ENCODE peak calls at places on chromosome 17, in seven cellular contexts. P is H1, T is HepG2, S is IMR-90, Q is K562, G is SK-N-SH, W is GM12878. Z is an unnamed sample.

GRCh38 chr17:67276075-67276474 is 31.1 kb upstream of the HELZ start:
- DNase-seq in P (peak; percentile 39), W (no peak), T (peak; percentile 51), Q (no peak), S (no peak), G (no peak), Z (no peak)

GRCh38 chr17:72386619-72387237 is 265.9 kb downstream of the SOX9 start:
- DNase-seq in G (no peak), T (peak; percentile 97), P (no peak), S (no peak), W (no peak), Q (no peak), Z (no peak)

GRCh38 chr17:72244494-72244893 is 123.7 kb downstream of the SOX9 start:
- DNase-seq in P (no peak), W (no peak), T (no peak), G (no peak), S (peak; percentile 34), Q (no peak), Z (no peak)

GRCh38 chr17:73356561-73357170 is 44.9 kb upstream of the CDC42EP4 start:
- DNase-seq in P (no peak), Q (no peak), S (no peak), G (peak; percentile 80), T (no peak), W (no peak), Z (no peak)

GRCh38 chr17:60864674-60865080 is 187.0 kb downstream of the BCAS3 start:
- DNase-seq in S (no peak), Q (no peak), G (no peak), T (no peak), W (no peak), P (no peak), Z (no peak)

GRCh38 chr17:40461774-40462342 is 18.6 kb downstream of the IGFBP4 start:
- DNase-seq in S (no peak), G (peak; percentile 74), T (no peak), P (no peak), Q (no peak), W (no peak), Z (no peak)

GRCh38 chr17:43758086-43758485 is 505 bp downstream of the SOST start:
- DNase-seq in S (no peak), Q (no peak), T (no peak), G (no peak), P (no peak), W (no peak), Z (no peak)

GRCh38 chr17:50837980-50838954 is 2.9 kb downstream of the WFIKKN2 start:
- DNase-seq in T (no peak), P (no peak), G (no peak), W (no peak), S (no peak), Q (no peak), Z (no peak)

GRCh38 chr17:68515238-68515637 is 3.0 kb downstream of the PRKAR1A start:
- DNase-seq in W (no peak), Q (no peak), G (no peak), S (no peak), T (no peak), P (no peak), Z (no peak)

GRCh38 chr17:75850928-75851692 is 4.0 kb downstream of the WBP2 start:
- DNase-seq in Q (no peak), G (no peak), P (no peak), T (no peak), S (no peak), W (no peak), Z (no peak)

GRCh38 chr17:57264776-57265175 is 8.5 kb downstream of the MSI2 start:
- DNase-seq in S (no peak), Q (no peak), T (no peak), P (no peak), W (no peak), G (no peak), Z (no peak)

GRCh38 chr17:68424861-68425260 is 32.4 kb downstream of the WIPI1 start:
- DNase-seq in W (no peak), P (no peak), S (no peak), Q (no peak), T (no peak), G (no peak), Z (no peak)

GRCh38 chr17:62870581-62870964 is 62.5 kb upstream of the MARCHF10 start:
- DNase-seq in Q (no peak), T (no peak), G (peak; percentile 47), S (no peak), P (no peak), W (no peak), Z (no peak)

GRCh38 chr17:49022391-49022941 is 25.3 kb downstream of the IGF2BP1 start:
- DNase-seq in Q (peak; percentile 48), S (peak; percentile 49), W (no peak), P (peak; percentile 92), T (peak; percentile 76), G (no peak), Z (peak; percentile 53)

GRCh38 chr17:32335647-32336046 is 6.3 kb downstream of the C17orf75 start:
- DNase-seq in T (no peak), W (no peak), S (peak; percentile 58), Q (no peak), G (no peak), P (no peak), Z (no peak)

GRCh38 chr17:45757431-45758218 is 26.5 kb upstream of the CRHR1 start:
- DNase-seq in P (no peak), T (no peak), G (no peak), W (no peak), S (no peak), Q (no peak), Z (no peak)

GRCh38 chr17:28173071-28173561 is 130.6 kb downstream of the NLK start:
- DNase-seq in Q (peak; percentile 65), P (no peak), G (no peak), T (no peak), S (no peak), W (no peak), Z (no peak)

GRCh38 chr17:7355053-7355452 is at the start of gene TMEM95:
- DNase-seq in Q (no peak), P (no peak), G (no peak), S (no peak), T (no peak), W (no peak), Z (no peak)

GRCh38 chr17:10226930-10227695 is 28.7 kb upstream of the GAS7 start:
- DNase-seq in T (peak; percentile 16), W (no peak), G (peak; percentile 65), S (peak; percentile 22), Q (peak; percentile 76), P (peak; percentile 46), Z (peak; percentile 55)

GRCh38 chr17:52128721-52129120 is 29.8 kb downstream of the CA10 start:
- DNase-seq in T (no peak), G (no peak), Q (no peak), P (no peak), W (no peak), S (no peak), Z (no peak)

GRCh38 chr17:41800601-41801373 is 11.0 kb downstream of the P3H4 start:
- DNase-seq in S (no peak), Q (peak; percentile 80), G (peak; percentile 18), P (peak; percentile 92), W (no peak), T (peak; percentile 86), Z (peak; percentile 88)

GRCh38 chr17:13865650-13866049 is 203.7 kb upstream of the COX10 start:
- DNase-seq in Q (no peak), G (no peak), S (no peak), P (no peak), W (no peak), T (no peak), Z (no peak)

GRCh38 chr17:12734852-12735430 is 54.4 kb upstream of the ARHGAP44 start:
- DNase-seq in G (no peak), T (no peak), S (no peak), Q (no peak), P (no peak), W (no peak), Z (no peak)

GRCh38 chr17:75691371-75692290 is 24.5 kb downstream of the SAP30BP start:
- DNase-seq in G (no peak), P (no peak), Q (no peak), T (no peak), W (no peak), S (peak; percentile 28), Z (no peak)

GRCh38 chr17:76027159-76027839 is at the start of gene EVPL:
- DNase-seq in G (no peak), T (peak; percentile 79), Q (no peak), W (no peak), P (no peak), S (no peak), Z (peak; percentile 62)

GRCh38 chr17:57317016-57317415 is 60.7 kb downstream of the MSI2 start:
- DNase-seq in Q (no peak), P (no peak), G (no peak), W (no peak), T (no peak), S (no peak), Z (no peak)

GRCh38 chr17:17385502-17385901 is 82.3 kb downstream of the NT5M start:
- DNase-seq in S (no peak), P (no peak), G (peak; percentile 76), W (no peak), Q (no peak), T (no peak), Z (no peak)

GRCh38 chr17:79800325-79801155 is 3.7 kb upstream of the CBX8 start:
- DNase-seq in Q (no peak), T (no peak), G (peak; percentile 45), P (no peak), W (no peak), S (peak; percentile 39), Z (no peak)

GRCh38 chr17:1005361-1005946 is 8.5 kb downstream of the TIMM22 start:
- DNase-seq in Q (no peak), T (no peak), S (peak; percentile 54), G (peak; percentile 44), P (no peak), W (no peak), Z (no peak)

GRCh38 chr17:39408360-39408759 is 6.9 kb upstream of the FBXL20 start:
- DNase-seq in Q (no peak), P (no peak), G (no peak), T (no peak), W (no peak), S (no peak), Z (no peak)
- TF ChIP-seq RFX5 in Q (no peak), P (no peak), G (no peak), T (no peak), W (no peak), S (no peak), Z (no peak)

GRCh38 chr17:59372138-59372751 is 40.8 kb downstream of the YPEL2 start:
- DNase-seq in T (no peak), W (peak; percentile 79), P (no peak), S (peak; percentile 54), Q (no peak), G (no peak), Z (no peak)
- TF ChIP-seq RFX5 in T (no peak), W (no peak), P (no peak), S (no peak), Q (no peak), G (no peak), Z (no peak)

DNA sequence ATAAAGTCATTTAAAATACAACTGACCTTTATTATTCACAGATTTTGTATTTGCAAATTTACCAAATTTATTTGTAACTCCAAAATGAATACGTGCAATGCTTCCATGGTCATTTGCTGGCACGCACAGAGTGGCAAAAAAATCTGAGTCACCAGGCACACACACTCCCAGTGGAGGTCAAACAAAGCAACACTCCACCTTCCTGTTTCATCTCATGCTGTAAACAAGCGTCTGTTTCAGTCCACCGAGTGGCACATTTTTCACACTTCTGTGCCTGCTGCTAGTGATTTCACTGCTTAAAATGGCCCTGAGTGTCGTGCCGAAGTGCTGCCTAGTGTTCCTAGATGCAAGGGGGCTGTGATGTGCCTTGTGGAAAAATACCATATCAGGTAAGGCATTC is 17.8 kb upstream of the ITGAE start:
- DNase-seq in G (no peak), Q (no peak), W (no peak), S (no peak), T (peak; percentile 29), P (no peak), Z (no peak)
- TF ChIP-seq RFX5 in G (no peak), Q (no peak), W (no peak), S (no peak), T (no peak), P (no peak), Z (no peak)

GRCh38 chr17:77264617-77265230 is 124.0 kb downstream of the SEC14L1 start:
- DNase-seq in G (no peak), W (no peak), S (no peak), P (no peak), T (no peak), Q (no peak), Z (no peak)
- TF ChIP-seq RFX5 in G (no peak), W (no peak), S (no peak), P (no peak), T (no peak), Q (no peak), Z (no peak)

Z was measured in A549.